ENCODE peak calls at places on chromosomes 7 and 10, in ten cellular contexts. O is cardiac muscle cell; C is endodermal cell; S is HCT116; G is GM12865; Q is RWPE1; P is foreskin fibroblast; W is HL-60; X is WTC11; Y is CD8-positive, alpha-beta T cell. D is an unnamed sample.

GRCh38 chr10:124671486-124672075 is 72.6 kb downstream of the FAM53B start:
- DNase-seq in O (no peak), G (no peak), P (peak), S (peak), C (peak), X (no peak), W (peak), Y (no peak), Q (peak), D (no peak)

GRCh38 chr10:124695259-124695658 is 48.9 kb downstream of the FAM53B start:
- DNase-seq in W (no peak), O (no peak), G (no peak), X (no peak), C (no peak), S (no peak), Q (no peak), P (no peak), Y (no peak), D (no peak)

GRCh38 chr10:5895365-5895764 is 5.3 kb downstream of the FBH1 start:
- DNase-seq in C (no peak), Q (no peak), Y (no peak), W (no peak), P (no peak), G (no peak), X (no peak), S (no peak), O (no peak), D (no peak)

GRCh38 chr10:127142141-127142540 is 54.2 kb downstream of the INSYN2A start:
- DNase-seq in Y (no peak), G (no peak), S (no peak), W (no peak), C (no peak), O (no peak), P (peak), X (no peak), Q (no peak), D (no peak)

GRCh38 chr7:108178393-108178792 is 48.2 kb upstream of the LAMB4 start:
- DNase-seq in C (no peak), Y (no peak), O (no peak), W (no peak), P (no peak), G (no peak), X (no peak), S (no peak), Q (no peak), D (no peak)

GRCh38 chr7:10956528-10956927 is 17.1 kb upstream of the PHF14 start:
- DNase-seq in P (no peak), Y (no peak), S (no peak), W (no peak), Q (no peak), G (no peak), O (no peak), X (no peak), C (no peak), D (no peak)

GRCh38 chr7:79337722-79338121 is 115.7 kb downstream of the MAGI2 start:
- DNase-seq in X (no peak), Y (no peak), W (no peak), G (no peak), Q (no peak), S (no peak), P (no peak), C (no peak), O (peak), D (no peak)

GRCh38 chr7:15461576-15461975 is 100.2 kb downstream of the AGMO start:
- DNase-seq in G (no peak), S (no peak), X (no peak), C (no peak), Q (peak), W (no peak), O (no peak), Y (no peak), P (peak), D (peak)

GRCh38 chr7:80614911-80615310 is 23.5 kb upstream of the CD36 start:
- DNase-seq in O (peak), G (no peak), P (peak), X (no peak), Y (no peak), Q (no peak), C (no peak), W (no peak), S (no peak), D (peak)

GRCh38 chr7:139075031-139075652 is 34.4 kb downstream of the ZC3HAV1 start:
- DNase-seq in X (peak), C (peak), G (peak), P (peak), O (peak), Y (peak), S (peak), Q (peak), W (peak), D (peak)
- TF ChIP-seq CTCF in X (peak), C (peak), G (peak), P (peak), O (peak), Y (peak), S (peak), Q (peak), W (peak), D (peak)

GRCh38 chr7:16509829-16510228 is 16.8 kb upstream of the LRRC72 start:
- DNase-seq in P (no peak), G (no peak), Q (no peak), X (no peak), S (no peak), W (no peak), Y (no peak), C (no peak), O (no peak), D (no peak)

GRCh38 chr7:16512097-16512496 is 14.5 kb upstream of the LRRC72 start:
- DNase-seq in X (no peak), W (no peak), G (no peak), C (peak), P (no peak), Q (no peak), O (no peak), S (no peak), Y (no peak), D (no peak)

GRCh38 chr7:16514271-16514670 is 12.4 kb upstream of the LRRC72 start:
- DNase-seq in C (no peak), X (no peak), G (no peak), P (no peak), W (no peak), Y (no peak), O (no peak), Q (no peak), S (no peak), D (no peak)

GRCh38 chr7:16514729-16515128 is 11.9 kb upstream of the LRRC72 start:
- DNase-seq in W (no peak), P (no peak), Q (no peak), X (no peak), O (no peak), Y (no peak), S (no peak), G (no peak), C (no peak), D (no peak)

GRCh38 chr7:16511314-16511713 is 15.3 kb upstream of the LRRC72 start:
- DNase-seq in Q (no peak), Y (no peak), X (no peak), C (no peak), W (no peak), S (no peak), G (no peak), P (no peak), O (no peak), D (no peak)
- TF ChIP-seq CTCF in Q (no peak), Y (no peak), X (no peak), C (no peak), W (no peak), S (no peak), G (no peak), P (no peak), O (no peak), D (no peak)

GRCh38 chr10:71545001-71545400 is 148.3 kb downstream of the CDH23 start:
- DNase-seq in O (no peak), C (no peak), X (no peak), Y (no peak), W (no peak), G (no peak), S (no peak), P (no peak), Q (no peak), D (no peak)

GRCh38 chr10:71547290-71547689 is 150.6 kb downstream of the CDH23 start:
- DNase-seq in X (no peak), C (no peak), S (no peak), W (no peak), O (no peak), Y (no peak), G (no peak), Q (no peak), P (no peak), D (no peak)

GRCh38 chr10:71546220-71546619 is 149.5 kb downstream of the CDH23 start:
- DNase-seq in P (no peak), O (no peak), W (no peak), C (no peak), S (no peak), X (no peak), Q (no peak), Y (no peak), G (no peak), D (no peak)

GRCh38 chr10:71547841-71548493 is 151.2 kb downstream of the CDH23 start:
- DNase-seq in W (no peak), P (peak), S (no peak), C (no peak), G (no peak), Q (no peak), O (peak), X (no peak), Y (no peak), D (no peak)

DNA sequence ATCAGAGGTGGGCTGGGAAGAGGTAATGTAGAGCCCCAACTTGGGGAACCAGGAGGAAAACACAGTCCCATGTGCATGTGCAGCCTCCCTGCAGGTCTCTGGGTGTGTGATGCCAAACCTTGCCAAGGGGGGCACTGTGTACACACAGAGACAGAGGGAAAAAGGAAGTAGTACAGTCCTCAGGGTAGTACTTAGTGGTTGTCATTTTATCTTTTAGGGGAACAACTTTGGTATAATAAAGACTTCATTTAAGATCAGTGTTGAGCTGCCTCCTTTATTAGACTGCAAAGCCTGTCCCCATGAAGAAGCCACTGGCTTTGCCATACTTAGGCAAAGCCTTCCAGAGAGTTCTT is 151.8 kb downstream of the CDH23 start:
- DNase-seq in X (peak), Q (peak), Y (no peak), W (peak), O (no peak), P (peak), C (peak), G (peak), S (no peak), D (no peak)
- TF ChIP-seq CTCF in X (no peak), Q (no peak), Y (no peak), W (peak), O (peak), P (peak), C (peak), G (peak), S (peak), D (peak)

GRCh38 chr7:23100697-23101096 is 4.9 kb upstream of the KLHL7 start:
- DNase-seq in W (no peak), G (no peak), X (peak), Y (no peak), Q (no peak), S (no peak), C (peak), O (peak), P (no peak), D (no peak)
- TF ChIP-seq CTCF in W (no peak), G (no peak), X (no peak), Y (no peak), Q (no peak), S (peak), C (peak), O (no peak), P (no peak), D (no peak)